ENCODE peak calls at places on chromosomes 12 and 14, in eight cellular contexts. B, F, W, I, O, G, C and A are unnamed samples.

GRCh38 chr12:14185441-14186192 is 179.9 kb upstream of the ATF7IP start:
- DNase-seq in W (no peak), F (no peak), I (peak; percentile 67), C (no peak), B (no peak), O (peak; percentile 25), G (peak; percentile 6), A (no peak)

GRCh38 chr12:132723015-132723763 is 12.5 kb downstream of the PGAM5 start:
- DNase-seq in I (no peak), F (no peak), B (no peak), O (no peak), W (no peak), G (peak; percentile 35), C (peak; percentile 50), A (no peak)

GRCh38 chr12:6074979-6075585 is 49.4 kb downstream of the VWF start:
- DNase-seq in I (peak; percentile 64), C (no peak), G (no peak), B (peak; percentile 72), O (no peak), W (peak; percentile 69), F (peak; percentile 36), A (no peak)

GRCh38 chr12:25387136-25388050 is 136.7 kb upstream of the KRAS start:
- DNase-seq in I (peak; percentile 80), B (peak; percentile 91), O (peak; percentile 89), G (peak; percentile 73), W (peak; percentile 77), C (peak; percentile 83), F (peak; percentile 83), A (peak; percentile 69)

GRCh38 chr12:122097641-122098364 is 19.2 kb downstream of the MLXIP start:
- DNase-seq in W (peak; percentile 78), I (no peak), B (no peak), C (peak; percentile 96), G (peak; percentile 52), O (no peak), F (no peak), A (no peak)

GRCh38 chr12:14554281-14555008 is 13.2 kb downstream of the PLBD1 start:
- DNase-seq in G (no peak), W (peak; percentile 92), C (peak; percentile 89), O (peak; percentile 42), B (peak; percentile 87), I (no peak), F (peak; percentile 81), A (no peak)

GRCh38 chr14:36506732-36507614 is 13.1 kb downstream of the NKX2-1 start:
- DNase-seq in B (no peak), O (no peak), F (no peak), W (no peak), I (no peak), C (no peak), G (no peak), A (no peak)

GRCh38 chr12:6943719-6944380 is at the start of the genes C12orf57 and RNU7-1:
- DNase-seq in F (peak; percentile 79), G (peak; percentile 84), I (peak; percentile 97), O (peak; percentile 59), B (peak; percentile 86), C (peak; percentile 87), W (no peak), A (peak; percentile 58)

GRCh38 chr12:7113389-7113871 is 4.4 kb upstream of the C1RL start:
- DNase-seq in I (no peak), O (no peak), B (no peak), G (no peak), C (no peak), F (no peak), W (peak; percentile 29), A (no peak)

GRCh38 chr12:80168936-80169335 is 69.6 kb downstream of the OTOGL start:
- DNase-seq in W (no peak), G (no peak), I (no peak), C (no peak), B (no peak), F (no peak), O (no peak), A (no peak)

GRCh38 chr12:24797901-24798300 is 151.0 kb downstream of the BCAT1 start:
- DNase-seq in W (no peak), I (no peak), O (no peak), F (no peak), B (no peak), C (no peak), G (no peak), A (no peak)

GRCh38 chr12:122060069-122060468 is 18.5 kb upstream of the MLXIP start:
- DNase-seq in G (no peak), C (no peak), W (no peak), B (no peak), O (no peak), I (no peak), F (no peak), A (no peak)

GRCh38 chr12:56151672-56152131 is 685 bp upstream of the MYL6B start:
- DNase-seq in B (peak; percentile 73), F (peak; percentile 53), G (no peak), O (no peak), C (peak; percentile 82), I (peak; percentile 83), W (peak; percentile 70), A (peak; percentile 62)

GRCh38 chr14:53851394-53852056 is 105.1 kb downstream of the BMP4 start:
- DNase-seq in O (no peak), W (no peak), G (peak; percentile 33), B (no peak), I (no peak), C (no peak), F (no peak), A (no peak)

GRCh38 chr12:44584625-44585024 is 291.5 kb downstream of the NELL2 start:
- DNase-seq in I (no peak), C (no peak), O (no peak), F (no peak), W (no peak), B (no peak), G (no peak), A (no peak)

GRCh38 chr12:93042283-93042682 is 113.2 kb upstream of the EEA1 start:
- DNase-seq in G (no peak), B (no peak), I (no peak), W (no peak), O (no peak), F (no peak), C (no peak), A (no peak)

GRCh38 chr12:93041416-93041815 is 112.3 kb upstream of the EEA1 start:
- DNase-seq in G (no peak), W (no peak), B (no peak), I (no peak), O (no peak), C (no peak), F (no peak), A (no peak)

GRCh38 chr12:93039062-93039461 is 110.0 kb upstream of the EEA1 start:
- DNase-seq in W (no peak), G (no peak), F (no peak), C (no peak), I (no peak), B (no peak), O (no peak), A (no peak)

GRCh38 chr12:93040367-93040766 is 111.3 kb upstream of the EEA1 start:
- DNase-seq in I (no peak), F (no peak), W (no peak), C (no peak), O (no peak), G (no peak), B (no peak), A (no peak)

GRCh38 chr12:93039930-93040329 is 110.8 kb upstream of the EEA1 start:
- DNase-seq in B (no peak), F (no peak), W (no peak), I (no peak), O (no peak), C (no peak), G (no peak), A (no peak)
- TF ChIP-seq CTCF in B (no peak), F (no peak), W (no peak), I (no peak), O (no peak), C (no peak), G (no peak), A (no peak)

DNA sequence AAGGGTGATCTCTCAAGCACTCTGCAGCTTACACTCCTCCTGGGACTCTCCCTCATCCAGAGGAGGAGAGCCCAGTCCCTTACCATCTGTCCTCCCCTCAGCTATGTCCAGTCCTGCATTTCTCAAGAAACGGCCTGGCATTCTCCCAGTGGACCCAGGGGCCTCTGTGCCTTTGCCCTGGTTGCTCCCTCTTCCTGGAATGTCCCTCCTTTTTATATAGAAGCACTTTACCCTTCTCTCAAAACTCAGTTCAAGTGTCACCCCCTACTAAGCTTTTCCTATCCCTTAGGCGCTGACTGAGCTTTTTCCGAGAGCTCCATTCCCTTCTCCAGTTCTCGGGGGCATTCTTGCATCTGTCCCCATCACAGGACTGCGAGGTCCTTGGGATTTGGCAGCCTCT is 8.9 kb upstream of the GLRX5 start:
- DNase-seq in I (no peak), G (no peak), O (no peak), W (no peak), B (no peak), C (no peak), F (no peak), A (no peak)
- H3K4me1 ChIP-seq in I (no peaks in the 10 kb centered on the region), G (peaks cover 43% of the 10 kb centered on the region), O (peaks cover 7% of the 10 kb centered on the region), W (peaks cover 11% of the 10 kb centered on the region), B (peaks cover 58% of the 10 kb centered on the region), C (peaks cover 20% of the 10 kb centered on the region), F (peaks cover 24% of the 10 kb centered on the region), A (peaks cover 54% of the 10 kb centered on the region)

GRCh38 chr14:88364710-88365413 is 20.6 kb upstream of the SPATA7 start:
- DNase-seq in W (no peak), C (no peak), I (peak; percentile 62), O (no peak), G (no peak), F (no peak), B (no peak), A (no peak)

GRCh38 chr14:88359500-88359899 is 26.0 kb upstream of the SPATA7 start:
- DNase-seq in W (no peak), O (no peak), I (no peak), C (no peak), F (no peak), B (no peak), G (no peak), A (no peak)

DNA sequence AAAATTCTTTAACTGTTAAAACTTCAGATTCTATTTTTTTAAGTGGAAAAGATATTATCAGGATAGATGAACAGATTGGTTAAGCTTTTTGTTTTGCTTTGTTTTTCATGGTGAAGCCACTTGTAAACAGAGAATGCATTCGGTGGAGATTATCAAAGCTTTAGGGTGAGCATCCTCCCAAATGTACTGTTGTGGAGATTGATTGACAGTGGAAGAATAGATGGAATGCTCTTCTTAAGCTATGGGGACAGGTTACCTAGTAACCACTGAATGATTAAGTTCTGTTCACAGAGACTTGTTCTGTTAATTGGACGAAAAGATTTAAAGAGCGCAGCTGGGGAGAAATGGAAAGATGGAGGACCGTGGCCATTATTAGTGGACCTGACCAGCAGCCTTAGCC is 21.8 kb upstream of the SPATA7 start:
- DNase-seq in O (no peak), G (no peak), F (no peak), B (no peak), C (no peak), W (no peak), I (no peak), A (no peak)
- TF ChIP-seq CTCF in O (no peak), G (no peak), F (no peak), B (no peak), C (no peak), W (no peak), I (no peak), A (no peak)

DNA sequence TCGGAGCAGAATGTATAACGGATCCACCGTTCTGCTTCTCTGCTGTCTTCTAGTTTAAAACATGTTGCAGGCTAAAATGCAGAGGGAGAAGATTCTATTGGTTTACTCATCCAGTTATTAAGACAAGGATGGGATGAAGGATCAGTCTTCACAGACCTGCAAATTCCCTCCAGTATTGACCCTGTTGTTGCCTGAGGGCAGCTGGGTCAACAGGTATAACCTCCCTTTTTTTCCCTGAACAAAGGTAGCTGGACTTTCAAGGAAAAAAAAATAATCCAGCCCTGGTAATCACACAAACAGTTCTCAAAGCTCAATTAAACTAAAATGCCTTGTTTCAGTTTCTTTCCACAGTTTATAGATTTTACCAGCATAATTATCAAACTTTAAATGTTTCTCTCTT is 480.6 kb downstream of the ZFP36L1 start:
- DNase-seq in B (no peak), F (no peak), O (no peak), I (no peak), W (no peak), C (no peak), G (no peak), A (no peak)
- H3K4me1 ChIP-seq in B (peaks cover 7% of the 10 kb centered on the region), F (peaks cover 12% of the 10 kb centered on the region), O (no peaks in the 10 kb centered on the region), I (peaks cover 4% of the 10 kb centered on the region), W (peaks cover 7% of the 10 kb centered on the region), C (peaks cover 36% of the 10 kb centered on the region), G (no peaks in the 10 kb centered on the region), A (no peaks in the 10 kb centered on the region)